ENCODE peak calls at places on chromosomes 5 and 9, in five cellular contexts. M is A549, W is transverse colon, N is cardiac muscle cell, P is mammary epithelial cell. D is an unnamed sample.

GRCh38 chr9:93897075-93897970 is 57.8 kb downstream of the BARX1 start:
- DNase-seq in M (no peak), W (peak; percentile 2), N (no peak), P (no peak), D (no peak)

GRCh38 chr9:16410601-16411285 is 459.7 kb downstream of the BNC2 start:
- DNase-seq in M (peak; percentile 16), W (no peak), N (no peak), P (peak; percentile 64), D (no peak)

GRCh38 chr5:68398146-68398812 is 182.7 kb downstream of the PIK3R1 start:
- DNase-seq in M (no peak), W (no peak), N (no peak), P (no peak), D (no peak)

GRCh38 chr9:95030344-95030743 is 287.2 kb downstream of the FANCC start:
- DNase-seq in M (no peak), W (no peak), N (no peak), P (no peak), D (no peak)

GRCh38 chr5:11520241-11520929 is 383.9 kb downstream of the CTNND2 start:
- DNase-seq in M (no peak), W (no peak), N (no peak), P (no peak), D (no peak)

GRCh38 chr5:54063817-54064216 is 246.6 kb downstream of the ARL15 start:
- DNase-seq in M (no peak), W (no peak), N (no peak), P (no peak), D (no peak)

GRCh38 chr9:108180511-108180910 is 675.3 kb downstream of the ACTL7B start:
- DNase-seq in M (no peak), W (peak; percentile 23), N (no peak), P (no peak), D (peak; percentile 51)

GRCh38 chr5:1750469-1750868 is 49.2 kb downstream of the MRPL36 start:
- DNase-seq in M (no peak), W (no peak), N (no peak), P (no peak), D (no peak)

GRCh38 chr5:160198148-160198545 is 31.2 kb upstream of the FABP6 start:
- DNase-seq in M (no peak), W (no peak), N (no peak), P (no peak), D (no peak)

GRCh38 chr5:9140711-9141110 is 405.2 kb downstream of the SEMA5A start:
- DNase-seq in M (no peak), W (no peak), N (no peak), P (no peak), D (no peak)

GRCh38 chr5:168897387-168898122 is 318.4 kb upstream of the PANK3 start:
- DNase-seq in M (no peak), W (no peak), N (no peak), P (no peak), D (no peak)

GRCh38 chr9:124766815-124767554 is 4.1 kb downstream of the NR6A1 start:
- DNase-seq in M (peak; percentile 60), W (no peak), N (no peak), P (no peak), D (no peak)

GRCh38 chr9:75360258-75360657 is 271.9 kb downstream of the OSTF1 start:
- DNase-seq in M (no peak), W (no peak), N (no peak), P (no peak), D (no peak)

GRCh38 chr9:4741365-4742031 is 496 bp upstream of the AK3 start:
- DNase-seq in M (peak; percentile 32), W (peak; percentile 55), N (peak; percentile 54), P (peak; percentile 29), D (peak; percentile 47)

GRCh38 chr9:73137286-73137899 is 14.3 kb upstream of the ANXA1 start:
- DNase-seq in M (no peak), W (no peak), N (no peak), P (peak; percentile 81), D (no peak)

GRCh38 chr5:127951791-127952190 is 131.8 kb upstream of the SLC12A2 start:
- DNase-seq in M (no peak), W (no peak), N (no peak), P (no peak), D (no peak)

GRCh38 chr5:43354774-43355173 is 41.6 kb upstream of the HMGCS1 start:
- DNase-seq in M (no peak), W (no peak), N (no peak), P (peak; percentile 6), D (no peak)

GRCh38 chr9:95425910-95426551 is 90.7 kb downstream of the PTCH1 start:
- DNase-seq in M (peak; percentile 77), W (peak; percentile 33), N (peak; percentile 2), P (peak; percentile 48), D (no peak)

GRCh38 chr9:108191065-108191464 is 664.7 kb downstream of the ACTL7B start:
- DNase-seq in M (no peak), W (no peak), N (no peak), P (peak; percentile 41), D (no peak)

GRCh38 chr5:68240196-68240595 is 24.6 kb downstream of the PIK3R1 start:
- DNase-seq in M (no peak), W (no peak), N (no peak), P (no peak), D (no peak)

GRCh38 chr9:77917800-77918199 is 113.8 kb downstream of the GNAQ start:
- DNase-seq in M (no peak), W (no peak), N (no peak), P (no peak), D (no peak)

GRCh38 chr5:157252741-157253465 is 13.0 kb upstream of the CYFIP2 start:
- DNase-seq in M (no peak), W (no peak), N (no peak), P (no peak), D (no peak)

GRCh38 chr9:96156578-96156977 is 145.4 kb downstream of the HSD17B3 start:
- DNase-seq in M (no peak), W (no peak), N (no peak), P (no peak), D (no peak)

GRCh38 chr5:133222979-133223378 is 171.2 kb downstream of the HSPA4 start:
- DNase-seq in M (no peak), W (no peak), N (peak; percentile 22), P (no peak), D (no peak)

GRCh38 chr9:129574911-129575574 is 45.9 kb downstream of the C9orf50 start:
- DNase-seq in M (no peak), W (no peak), N (no peak), P (no peak), D (no peak)

GRCh38 chr5:172005708-172006377 is 595 bp downstream of the FBXW11 start:
- DNase-seq in M (peak; percentile 28), W (peak; percentile 37), N (peak; percentile 59), P (peak; percentile 29), D (peak; percentile 45)

GRCh38 chr5:126780165-126780827 is 3.4 kb downstream of the LMNB1 start:
- DNase-seq in M (peak; percentile 73), W (peak; percentile 51), N (peak; percentile 65), P (peak; percentile 53), D (peak; percentile 62)

DNA sequence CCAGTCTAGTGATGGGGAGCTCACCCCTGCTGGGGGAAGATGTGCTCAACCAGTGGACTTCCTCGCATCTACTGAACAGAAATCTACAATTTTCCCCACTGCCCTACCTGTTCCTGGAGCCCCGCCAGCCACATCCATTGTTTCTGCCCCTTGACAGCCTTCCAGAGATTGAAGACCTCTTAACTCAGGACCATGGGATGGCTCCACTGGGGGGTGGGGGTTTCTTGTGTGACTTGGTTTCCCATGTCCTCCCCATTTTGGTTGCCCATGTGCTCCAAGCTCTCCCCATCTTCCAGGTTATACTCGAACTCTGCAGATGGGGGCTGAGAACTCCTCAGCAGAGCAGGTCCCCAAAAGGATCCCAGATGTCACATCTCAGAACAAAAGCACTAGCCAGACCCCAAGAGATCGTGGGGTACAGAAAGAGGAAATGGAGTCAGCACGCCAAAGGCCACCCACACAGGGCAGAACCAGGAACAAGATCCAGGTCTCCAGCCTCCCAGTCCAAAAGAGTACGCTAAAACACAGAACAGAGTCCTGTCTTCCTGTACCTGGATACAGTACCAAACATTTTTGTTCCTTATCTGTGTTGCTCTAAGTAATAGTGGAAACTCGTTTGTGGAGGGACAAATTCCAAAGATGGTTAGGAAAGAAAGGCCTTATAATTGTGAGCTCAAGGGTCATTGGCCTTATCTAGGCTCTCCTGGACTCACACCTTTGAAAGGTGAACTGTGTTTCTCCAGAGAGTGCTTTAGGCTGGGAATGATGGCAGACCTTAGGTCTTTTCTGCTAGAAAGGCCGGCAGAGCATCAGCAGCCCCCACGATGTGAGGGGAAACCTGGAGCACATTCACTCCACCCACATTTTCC is 15.8 kb downstream of the CORO2A start:
- DNase-seq in M (no peak), W (no peak), N (no peak), P (no peak), D (no peak)
- H3K4me1 ChIP-seq in M (peaks cover 3% of the 10 kb centered on the region), W (no peaks in the 10 kb centered on the region), N (no peaks in the 10 kb centered on the region), P (no peaks in the 10 kb centered on the region), D (peaks cover 30% of the 10 kb centered on the region)

GRCh38 chr9:112377087-112377486 is 2.8 kb upstream of the HSDL2 start:
- DNase-seq in M (no peak), W (no peak), N (no peak), P (peak; percentile 6), D (no peak)

GRCh38 chr9:112379177-112380101 is 469 bp upstream of the HSDL2 start:
- DNase-seq in M (peak; percentile 92), W (peak; percentile 100), N (peak; percentile 100), P (peak; percentile 97), D (peak; percentile 99)

GRCh38 chr9:112380102-112380581 is at the start of gene HSDL2:
- DNase-seq in M (peak; percentile 41), W (peak; percentile 60), N (no peak), P (no peak), D (peak; percentile 68)

GRCh38 chr9:112378441-112379176 is 1.3 kb upstream of the HSDL2 start:
- DNase-seq in M (no peak), W (peak; percentile 40), N (peak; percentile 8), P (peak; percentile 58), D (peak; percentile 30)

GRCh38 chr9:112377684-112378344 is 2.1 kb upstream of the HSDL2 start:
- DNase-seq in M (no peak), W (no peak), N (no peak), P (no peak), D (no peak)
- H3K27ac ChIP-seq in M (peak overlapping the region; percentile 90), W (peak overlapping the region; percentile 98), N (peak overlapping the region; percentile 98), P (no peak overlapping the region), D (no peak overlapping the region)

GRCh38 chr9:135617538-135617900 is 21.8 kb downstream of the GLT6D1 start:
- DNase-seq in M (no peak), W (no peak), N (no peak), P (no peak), D (no peak)

GRCh38 chr9:135613946-135614805 is 25.2 kb downstream of the GLT6D1 start:
- DNase-seq in M (no peak), W (no peak), N (no peak), P (no peak), D (peak; percentile 8)

GRCh38 chr9:135616621-135617537 is 22.5 kb downstream of the GLT6D1 start:
- DNase-seq in M (no peak), W (no peak), N (no peak), P (no peak), D (peak; percentile 12)

GRCh38 chr9:135614821-135615665 is 24.3 kb downstream of the GLT6D1 start:
- DNase-seq in M (no peak), W (no peak), N (no peak), P (no peak), D (peak; percentile 9)

GRCh38 chr9:135615666-135616620 is 23.4 kb downstream of the GLT6D1 start:
- DNase-seq in M (no peak), W (no peak), N (no peak), P (no peak), D (peak; percentile 13)
- TF ChIP-seq CTCF in M (peak; percentile 7), W (no peak), N (no peak), P (no peak), D (no peak)

GRCh38 chr5:100502684-100503083 is 32.5 kb upstream of the FAM174A start:
- DNase-seq in M (no peak), W (no peak), N (no peak), P (no peak), D (no peak)

GRCh38 chr5:100505984-100506670 is 29.0 kb upstream of the FAM174A start:
- DNase-seq in M (no peak), W (no peak), N (no peak), P (peak; percentile 83), D (no peak)
- H3K4me1 ChIP-seq in M (peaks cover 6% of the 10 kb centered on the region), W (no peaks in the 10 kb centered on the region), N (no peaks in the 10 kb centered on the region), P (peaks cover 10% of the 10 kb centered on the region), D (no peaks in the 10 kb centered on the region)